ENCODE peak calls at places on chromosomes 6 and 20, in four cellular contexts. V, R, H and L are unnamed samples.

GRCh38 chr6:155778336-155778735 is 322.7 kb upstream of the NOX3 start:
- DNase-seq in V (no peak), R (no peak), H (no peak), L (no peak)

GRCh38 chr6:40188931-40189330 is 254.7 kb upstream of the MOCS1 start:
- DNase-seq in V (no peak), R (no peak), H (no peak), L (no peak)

GRCh38 chr6:50591135-50591534 is 122.2 kb upstream of the TFAP2D start:
- DNase-seq in V (no peak), R (no peak), H (no peak), L (no peak)

GRCh38 chr6:33696538-33697518 is 14.7 kb downstream of the UQCC2 start:
- DNase-seq in V (peak; percentile 68), R (no peak), H (peak; percentile 80), L (peak; percentile 76)

GRCh38 chr6:37357288-37357687 is 3.5 kb downstream of the RNF8 start:
- DNase-seq in V (no peak), R (no peak), H (no peak), L (no peak)

GRCh38 chr20:53503517-53503919 is 90.1 kb downstream of the ZNF217 start:
- DNase-seq in V (no peak), R (no peak), H (no peak), L (no peak)

GRCh38 chr6:26118999-26119398 is 31.8 kb downstream of the HFE start:
- DNase-seq in V (no peak), R (no peak), H (no peak), L (peak; percentile 87)

GRCh38 chr6:160177220-160177619 is 55.6 kb downstream of the SLC22A1 start:
- DNase-seq in V (no peak), R (no peak), H (no peak), L (peak; percentile 30)

GRCh38 chr6:152651986-152652385 is 14.8 kb upstream of the SYNE1 start:
- DNase-seq in V (peak; percentile 57), R (no peak), H (no peak), L (no peak)

GRCh38 chr6:57177545-57178225 is 5.6 kb downstream of the BAG2 start:
- DNase-seq in V (peak; percentile 67), R (peak; percentile 21), H (no peak), L (no peak)

GRCh38 chr6:5181494-5182287 is 79.1 kb downstream of the LYRM4 start:
- DNase-seq in V (no peak), R (peak; percentile 16), H (no peak), L (no peak)

GRCh38 chr20:39913274-39913673 is 775.8 kb downstream of the MAFB start:
- DNase-seq in V (no peak), R (no peak), H (no peak), L (no peak)

GRCh38 chr6:150224820-150225219 is 82.0 kb downstream of the PPP1R14C start:
- DNase-seq in V (no peak), R (no peak), H (no peak), L (no peak)

GRCh38 chr20:2093200-2093781 is 8.3 kb upstream of the STK35 start:
- DNase-seq in V (peak; percentile 41), R (peak; percentile 39), H (peak; percentile 58), L (peak; percentile 60)

GRCh38 chr6:28543671-28544131 is 18.0 kb downstream of the GPX5 start:
- DNase-seq in V (peak; percentile 36), R (peak; percentile 49), H (no peak), L (no peak)

GRCh38 chr6:110595112-110595511 is 118.7 kb upstream of the SLC22A16 start:
- DNase-seq in V (no peak), R (no peak), H (no peak), L (no peak)

GRCh38 chr6:100665041-100665380 is 200.3 kb upstream of the SIM1 start:
- DNase-seq in V (no peak), R (no peak), H (no peak), L (no peak)

GRCh38 chr6:139028658-139029469 is at the start of gene ABRACL:
- DNase-seq in V (peak; percentile 77), R (peak; percentile 86), H (peak; percentile 76), L (peak; percentile 65)

GRCh38 chr6:139030211-139030530 is 1.6 kb downstream of the ABRACL start:
- DNase-seq in V (no peak), R (no peak), H (no peak), L (no peak)

GRCh38 chr6:139029470-139030210 is 1.1 kb downstream of the ABRACL start:
- DNase-seq in V (peak; percentile 71), R (peak; percentile 70), H (peak; percentile 21), L (peak; percentile 17)

GRCh38 chr6:139028242-139028657 is 295 bp upstream of the ABRACL start:
- DNase-seq in V (peak; percentile 72), R (no peak), H (no peak), L (no peak)

DNA sequence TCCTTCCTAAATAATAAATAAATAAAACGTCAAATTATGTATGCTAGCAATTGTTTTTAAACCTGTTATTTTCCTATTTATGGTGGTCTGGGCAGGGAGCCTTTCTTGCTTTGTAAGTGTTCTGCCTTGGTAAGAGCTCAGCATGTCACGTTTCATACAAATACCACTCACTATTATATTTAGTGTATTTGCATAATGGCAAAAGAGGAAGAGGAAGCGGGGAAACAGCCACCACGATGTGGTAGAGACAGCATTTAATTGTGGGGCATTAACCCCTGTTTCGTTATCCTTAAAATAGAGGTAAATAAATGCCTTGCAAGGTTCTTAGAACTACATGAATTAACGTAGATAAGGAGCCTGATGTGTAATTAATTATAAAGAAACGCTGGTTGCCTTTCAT is 2.0 kb downstream of the ABRACL start:
- DNase-seq in V (no peak), R (no peak), H (peak; percentile 87), L (no peak)
- H3K4me3 ChIP-seq in V (no peak overlapping the region), R (peak overlapping the region; percentile 94), H (peak overlapping the region; percentile 74), L (no peak overlapping the region)

DNA sequence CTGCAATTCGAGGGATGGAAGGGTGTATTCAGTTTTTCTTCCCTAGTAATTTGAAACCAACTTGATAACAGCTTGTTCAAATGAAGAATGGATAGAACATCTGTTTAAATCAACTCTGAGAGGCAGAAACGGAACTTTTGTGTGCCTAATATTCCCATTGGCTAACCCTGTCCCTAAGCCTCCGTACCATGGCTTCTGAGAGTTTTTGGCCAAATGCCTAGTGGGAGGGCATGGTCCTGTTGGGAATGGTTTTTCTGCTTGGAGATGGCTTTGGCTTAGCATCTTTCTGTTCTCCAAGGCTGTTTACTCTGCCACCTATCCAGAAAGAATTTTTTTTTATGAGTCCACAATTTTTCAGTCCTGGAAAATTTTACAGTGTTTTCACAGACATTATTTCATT is 126.7 kb upstream of the MLIP start:
- DNase-seq in V (no peak), R (no peak), H (no peak), L (peak; percentile 61)
- TF ChIP-seq EZH2phosphoT487 in V (no peak), R (no peak), H (no peak), L (no peak)

DNA sequence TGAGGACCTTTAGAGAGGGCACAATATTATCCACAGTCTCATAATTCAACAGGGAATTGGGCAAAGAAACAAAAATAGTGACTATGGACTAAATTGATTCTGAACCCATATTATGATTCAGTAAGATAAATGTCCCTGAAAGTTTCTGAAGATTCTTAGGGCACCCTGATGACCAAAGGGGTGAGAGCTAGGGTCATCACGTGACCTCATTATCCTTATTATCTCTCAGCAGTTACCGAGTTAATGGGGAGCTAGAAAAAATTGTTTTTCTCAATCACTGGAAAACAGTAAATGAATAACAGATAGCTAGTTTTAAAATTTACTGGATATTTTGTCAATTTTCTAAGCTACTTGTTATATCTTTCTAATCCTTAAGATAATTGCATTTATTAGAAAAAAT is 639.5 kb downstream of the PRKN start:
- DNase-seq in V (no peak), R (no peak), H (no peak), L (no peak)
- H3K4me3 ChIP-seq in V (no peak overlapping the region), R (no peak overlapping the region), H (no peak overlapping the region), L (no peak overlapping the region)

DNA sequence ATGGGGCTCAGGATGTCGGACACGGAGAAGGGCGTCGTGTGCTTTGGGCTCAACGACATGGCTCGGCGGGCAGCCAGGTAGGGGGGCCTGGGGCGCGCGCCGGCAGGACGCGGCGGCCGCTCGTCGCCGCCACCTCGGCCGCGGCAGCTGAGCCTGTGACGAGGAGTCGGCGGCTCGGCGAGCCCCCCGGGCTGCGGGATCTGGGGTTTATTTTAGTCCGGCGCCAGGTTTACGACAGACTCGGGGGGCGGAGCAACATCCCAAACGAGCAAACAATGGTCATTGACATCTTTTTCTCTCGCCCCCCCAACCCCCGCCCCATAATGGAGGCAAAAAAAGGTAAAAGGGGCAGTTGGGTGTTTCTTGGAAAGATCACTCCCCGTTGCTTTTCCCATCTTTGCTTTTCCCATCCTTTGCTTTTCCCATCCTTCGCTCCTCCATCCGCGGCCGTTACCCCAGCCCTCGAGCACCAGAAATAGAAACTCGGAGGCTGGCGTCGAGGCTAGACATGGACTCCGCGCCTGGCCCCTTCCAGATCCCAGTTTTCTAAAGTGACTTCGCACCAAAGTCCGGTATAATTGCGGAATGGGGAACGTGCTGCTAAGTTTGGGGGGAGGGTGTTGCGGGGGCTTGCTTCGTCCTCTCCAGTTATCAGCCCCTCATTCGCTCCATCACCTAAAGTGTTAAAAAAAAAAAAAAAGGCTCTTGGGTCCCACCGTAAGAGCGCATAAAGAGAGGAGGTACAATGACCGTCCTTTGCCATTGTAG is at the start of gene NKX2-4:
- DNase-seq in V (no peak), R (peak; percentile 12), H (no peak), L (no peak)
- TF ChIP-seq EZH2phosphoT487 in V (no peak), R (peak; percentile 75), H (no peak), L (no peak)

GRCh38 chr20:60086936-60087562 is 128.8 kb downstream of the CDH26 start:
- DNase-seq in V (peak; percentile 35), R (no peak), H (no peak), L (no peak)
- H3K4me3 ChIP-seq in V (peak overlapping the region; percentile 47), R (no peak overlapping the region), H (no peak overlapping the region), L (no peak overlapping the region)